ENCODE peak calls at places on chromosomes 4 and X, in six cellular contexts. S is GM12891, M is H1, N is K562, D is HepG2, F is GM12878. J is an unnamed sample.

GRCh38 chr4:44438687-44439086 is 9.9 kb downstream of the KCTD8 start:
- DNase-seq in S (no peak), M (no peak), N (no peak), D (no peak), F (no peak), J (no peak)

GRCh38 chrX:56068274-56068758 is 163.8 kb upstream of the KLF8 start:
- DNase-seq in S (no peak), M (no peak), N (no peak), D (no peak), F (no peak), J (no peak)

GRCh38 chr4:82491251-82491960 is 61.0 kb downstream of the ENOPH1 start:
- DNase-seq in S (no peak), M (no peak), N (no peak), D (no peak), F (no peak), J (no peak)

GRCh38 chr4:89324671-89325070 is 17.1 kb upstream of the GPRIN3 start:
- DNase-seq in S (no peak), M (no peak), N (no peak), D (no peak), F (peak), J (no peak)

GRCh38 chrX:103404225-103405008 is 28.1 kb downstream of the BEX3 start:
- DNase-seq in S (peak), M (peak), N (peak), D (peak), F (peak), J (no peak)

GRCh38 chrX:1215123-1215823 is 2.8 kb upstream of the CRLF2 start:
- DNase-seq in S (no peak), M (no peak), N (no peak), D (no peak), F (no peak), J (no peak)

GRCh38 chrX:9456250-9457074 is 8.4 kb upstream of the TBL1X start:
- DNase-seq in S (no peak), M (no peak), N (no peak), D (peak), F (no peak), J (no peak)

GRCh38 chr4:98546910-98547544 is 111.4 kb downstream of the TSPAN5 start:
- DNase-seq in S (no peak), M (no peak), N (no peak), D (no peak), F (no peak), J (no peak)

GRCh38 chr4:173264960-173265281 is 69.2 kb downstream of the HMGB2 start:
- DNase-seq in S (no peak), M (no peak), N (no peak), D (no peak), F (no peak), J (no peak)

GRCh38 chr4:7160439-7160838 is 31.9 kb upstream of the SORCS2 start:
- DNase-seq in S (no peak), M (no peak), N (no peak), D (no peak), F (no peak), J (no peak)

GRCh38 chrX:151680805-151681204 is 14.5 kb upstream of the PRRG3 start:
- DNase-seq in S (peak), M (peak), N (peak), D (peak), F (peak), J (no peak)

GRCh38 chrX:50648151-50648550 is 165.8 kb downstream of the SHROOM4 start:
- DNase-seq in S (no peak), M (no peak), N (no peak), D (no peak), F (no peak), J (no peak)

GRCh38 chr4:78749972-78750727 is 26.0 kb upstream of the BMP2K start:
- DNase-seq in S (no peak), M (no peak), N (no peak), D (no peak), F (peak), J (no peak)

GRCh38 chr4:41280010-41280409 is 23.3 kb downstream of the UCHL1 start:
- DNase-seq in S (no peak), M (no peak), N (no peak), D (no peak), F (no peak), J (no peak)

GRCh38 chrX:15739886-15740285 is 1.8 kb downstream of the CA5B start:
- DNase-seq in S (no peak), M (no peak), N (no peak), D (no peak), F (no peak), J (no peak)

GRCh38 chrX:15738686-15739016 is 581 bp downstream of the CA5B start:
- DNase-seq in S (no peak), M (no peak), N (no peak), D (no peak), F (no peak), J (no peak)

GRCh38 chrX:15737188-15737956 is 698 bp upstream of the CA5B start:
- DNase-seq in S (no peak), M (no peak), N (no peak), D (no peak), F (no peak), J (no peak)

DNA sequence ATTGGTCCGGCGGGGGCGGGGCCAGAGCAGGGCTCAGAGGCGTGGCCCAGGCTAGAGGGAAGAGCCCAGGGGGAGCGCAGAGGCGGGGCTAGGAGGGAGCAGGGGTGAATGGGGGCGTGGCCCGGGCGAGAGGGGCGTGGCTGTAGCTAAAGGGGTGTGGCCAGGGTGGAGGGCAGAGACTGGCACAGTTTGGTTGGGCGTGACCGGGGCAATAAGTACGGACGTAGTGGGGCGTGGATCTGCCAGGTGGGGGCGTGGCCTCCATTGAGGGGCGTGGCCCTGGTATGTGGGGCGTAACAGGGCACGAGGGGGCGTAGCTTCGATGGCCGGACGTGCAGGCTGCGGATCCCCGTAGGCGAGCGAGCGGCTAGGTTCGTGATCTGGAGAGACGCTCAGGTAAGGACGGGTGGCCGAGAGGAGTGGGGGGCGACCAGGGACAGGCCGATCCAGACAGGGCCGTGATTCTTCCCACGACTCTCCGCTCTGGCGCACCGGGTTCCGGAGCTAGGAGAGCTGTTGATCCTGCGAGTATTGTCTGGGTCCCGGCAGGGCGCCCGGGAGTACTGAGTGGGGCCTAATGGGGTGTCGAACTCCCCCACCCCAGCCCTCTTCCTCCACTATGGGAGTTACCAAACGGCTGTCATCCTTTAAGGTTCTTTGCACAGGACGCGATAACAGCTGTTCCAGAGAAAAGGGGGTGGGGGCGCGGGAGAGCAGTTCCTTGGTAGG is at the start of gene CA5B:
- DNase-seq in S (peak), M (peak), N (peak), D (no peak), F (peak), J (peak)
- TF ChIP-seq POLR2AphosphoS5 in S (no peak), M (peak), N (no peak), D (no peak), F (no peak), J (no peak)

GRCh38 chrX:40039887-40040286 is 57.9 kb downstream of the BCOR start:
- DNase-seq in S (no peak), M (no peak), N (no peak), D (no peak), F (no peak), J (no peak)

GRCh38 chrX:40041915-40042314 is 55.8 kb downstream of the BCOR start:
- DNase-seq in S (no peak), M (no peak), N (no peak), D (no peak), F (no peak), J (no peak)

GRCh38 chrX:40037367-40037766 is 60.4 kb downstream of the BCOR start:
- DNase-seq in S (no peak), M (no peak), N (no peak), D (no peak), F (no peak), J (no peak)

GRCh38 chrX:40035726-40036125 is 62.0 kb downstream of the BCOR start:
- DNase-seq in S (no peak), M (no peak), N (no peak), D (peak), F (no peak), J (no peak)

DNA sequence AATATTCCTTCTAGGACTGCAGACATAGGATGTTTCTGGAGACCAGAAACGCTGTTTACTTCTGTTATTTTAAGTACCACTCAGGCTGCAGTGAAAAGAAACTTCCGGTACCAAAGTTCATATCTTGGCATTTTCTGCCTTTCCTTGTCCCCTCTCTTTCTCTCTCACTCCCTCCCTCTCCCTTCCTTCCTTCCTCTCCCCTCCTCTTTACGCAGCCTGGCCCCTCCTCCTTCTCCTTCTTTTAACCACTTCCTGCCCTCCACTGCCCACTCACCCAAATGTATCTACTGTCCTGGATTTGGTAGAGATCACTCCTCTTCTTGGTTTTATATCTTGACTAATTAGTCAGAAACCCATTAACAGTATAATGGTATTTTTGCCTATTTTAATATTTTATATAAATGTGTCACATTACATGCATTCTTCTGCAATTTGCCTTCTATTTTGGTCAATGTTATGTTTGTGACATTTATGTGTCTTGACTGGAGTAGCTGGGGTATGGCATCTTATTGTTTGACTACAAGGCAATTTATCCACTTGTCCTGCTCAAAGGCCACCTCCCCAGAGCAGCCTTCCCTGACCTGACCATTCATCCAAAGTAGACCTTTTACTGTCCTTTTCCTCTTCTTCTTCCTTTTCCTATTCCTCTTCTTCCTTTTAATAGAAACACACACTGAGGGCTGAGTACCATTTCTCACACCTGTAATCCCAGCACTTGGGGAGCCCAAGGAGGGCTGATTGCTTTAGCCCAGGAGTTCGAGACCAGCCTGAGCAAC is 56.9 kb downstream of the BCOR start:
- DNase-seq in S (no peak), M (no peak), N (peak), D (no peak), F (no peak), J (no peak)
- TF ChIP-seq POLR2A in S (no peak), M (no peak), N (no peak), D (no peak), F (no peak), J (no peak)

DNA sequence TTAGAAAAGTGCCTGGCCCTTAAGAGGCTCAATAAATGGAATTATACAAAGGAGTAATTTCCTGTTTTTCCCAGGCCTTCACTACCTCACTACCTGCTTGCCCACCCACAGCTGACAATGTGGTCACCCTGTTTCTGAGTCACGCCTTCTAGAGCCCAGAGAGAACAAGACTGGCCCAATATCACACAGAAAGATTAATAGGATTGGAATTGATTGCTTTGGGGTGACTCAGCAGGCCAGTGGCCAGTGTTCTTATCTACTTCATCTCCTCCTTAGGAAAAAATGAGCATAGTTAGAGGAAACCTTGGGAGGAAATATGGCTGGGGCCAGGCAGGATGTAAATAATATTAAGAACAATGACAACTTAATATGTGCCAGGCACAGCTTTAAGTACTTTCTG is 4.5 kb upstream of the FGF16 start:
- DNase-seq in S (no peak), M (no peak), N (no peak), D (peak), F (no peak), J (no peak)
- TF ChIP-seq TAF1 in S (no peak), M (no peak), N (no peak), D (no peak), F (no peak), J (no peak)

DNA sequence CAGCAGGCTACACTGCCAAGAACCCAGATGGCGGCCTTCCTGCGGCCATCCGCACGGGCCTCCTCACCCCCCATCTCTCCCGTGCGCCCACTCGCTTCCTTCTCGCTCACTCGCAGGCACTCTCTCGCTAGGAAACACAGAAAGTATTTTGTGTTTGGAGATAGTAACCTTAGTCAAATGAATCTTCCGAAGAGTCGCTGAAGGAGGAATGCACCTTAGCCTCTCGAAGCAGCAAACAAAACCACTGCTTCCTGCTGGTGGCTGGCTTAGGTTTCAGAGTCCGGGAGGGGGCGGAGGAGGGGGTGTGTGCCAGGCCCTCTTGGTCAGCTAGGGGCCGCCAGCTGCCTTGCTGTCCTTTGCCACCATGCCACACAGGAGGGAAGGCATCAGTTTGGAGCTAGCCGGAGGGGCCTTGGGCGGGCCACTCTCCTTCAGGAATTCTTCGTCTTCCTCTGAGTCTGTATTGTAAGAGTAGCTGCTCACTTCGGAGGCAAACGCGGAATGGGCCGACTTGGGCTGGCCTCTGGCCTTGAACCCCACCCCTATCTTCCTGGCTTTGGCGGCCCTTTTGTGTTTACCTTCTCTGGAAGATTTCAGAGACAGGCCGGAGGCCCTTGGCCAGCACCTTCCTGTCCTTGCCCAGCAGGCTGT is 73.2 kb upstream of the UCP1 start:
- DNase-seq in S (no peak), M (no peak), N (no peak), D (peak), F (no peak), J (no peak)
- TF ChIP-seq POLR2AphosphoS5 in S (no peak), M (no peak), N (no peak), D (peak), F (no peak), J (no peak)

GRCh38 chrX:71543316-71543715 is 10.4 kb downstream of the OGT start:
- DNase-seq in S (no peak), M (no peak), N (no peak), D (no peak), F (no peak), J (no peak)
- TF ChIP-seq POLR2A in S (no peak), M (no peak), N (no peak), D (no peak), F (no peak), J (no peak)

DNA sequence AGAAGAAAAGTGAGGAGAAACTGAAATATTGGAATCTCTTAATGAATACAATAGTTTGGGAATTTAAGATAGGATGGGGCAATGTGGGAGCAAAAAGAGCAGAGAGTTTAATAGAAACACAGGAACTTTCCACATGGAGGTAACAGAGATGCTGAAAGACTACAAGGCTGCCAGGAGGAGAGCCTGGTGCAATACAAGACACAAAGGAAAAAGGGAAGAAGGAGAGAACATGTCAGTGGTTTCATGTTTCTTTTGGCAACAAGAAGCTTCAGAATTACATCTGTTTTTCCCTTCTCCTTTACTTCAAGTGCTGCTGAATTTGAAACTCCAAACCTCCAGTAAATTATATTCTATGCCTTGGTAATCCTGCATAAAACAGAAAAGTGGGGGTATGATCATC is 474.3 kb downstream of the FAT4 start:
- DNase-seq in S (no peak), M (no peak), N (no peak), D (no peak), F (no peak), J (no peak)
- TF ChIP-seq TAF1 in S (no peak), M (no peak), N (no peak), D (no peak), F (no peak), J (no peak)

GRCh38 chr4:1728061-1728980 is 7.0 kb downstream of the TACC3 start:
- DNase-seq in S (no peak), M (no peak), N (no peak), D (no peak), F (no peak), J (no peak)

GRCh38 chr4:1727117-1728031 is 6.1 kb downstream of the TACC3 start:
- DNase-seq in S (no peak), M (no peak), N (no peak), D (no peak), F (no peak), J (no peak)

GRCh38 chr4:1723131-1723801 is 1.9 kb downstream of the TACC3 start:
- DNase-seq in S (no peak), M (no peak), N (no peak), D (no peak), F (no peak), J (no peak)

GRCh38 chr4:1725521-1725920 is 4.2 kb downstream of the TACC3 start:
- DNase-seq in S (no peak), M (no peak), N (no peak), D (no peak), F (no peak), J (no peak)

GRCh38 chr4:1726146-1726934 is 5.0 kb downstream of the TACC3 start:
- DNase-seq in S (peak), M (peak), N (peak), D (peak), F (peak), J (peak)
- TF ChIP-seq POLR2AphosphoS5 in S (no peak), M (no peak), N (no peak), D (no peak), F (no peak), J (no peak)

DNA sequence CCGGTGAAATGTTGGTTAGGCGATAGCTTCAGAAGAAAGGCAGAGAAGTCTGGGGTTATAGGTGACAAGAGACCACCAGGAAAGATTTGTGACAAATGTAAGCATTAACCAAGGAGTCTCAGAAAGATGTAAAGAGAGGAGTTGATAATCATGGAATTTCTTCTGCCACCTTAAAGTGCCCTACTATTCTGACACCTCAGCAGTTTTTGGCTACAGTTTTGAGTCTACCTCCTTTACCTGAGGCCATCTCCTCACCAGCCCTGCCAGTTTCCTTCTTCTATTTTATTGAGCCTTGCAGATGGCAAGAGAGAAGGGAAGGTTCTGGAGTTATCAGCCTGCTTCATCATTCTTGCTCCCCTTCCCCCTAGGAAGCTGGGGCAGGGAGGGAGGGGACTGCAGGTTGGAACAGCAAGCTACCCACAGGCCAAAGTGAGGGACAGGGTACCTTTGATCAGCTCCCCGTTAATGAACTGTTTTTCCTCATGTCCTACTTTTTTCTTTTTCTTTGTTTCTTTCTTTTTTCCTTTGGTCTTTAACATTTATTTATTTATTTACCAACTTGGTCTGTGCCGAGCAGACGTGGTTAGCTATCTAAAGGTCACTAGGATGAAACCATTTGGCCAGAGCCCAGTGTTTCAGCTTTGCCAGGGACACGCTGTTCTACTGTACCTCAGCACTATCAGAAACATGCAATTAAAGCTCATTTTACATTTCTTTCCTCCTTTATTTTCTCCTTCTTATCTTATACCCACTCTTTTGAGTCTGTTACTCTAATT is 438.7 kb upstream of the AR start:
- DNase-seq in S (no peak), M (no peak), N (no peak), D (no peak), F (no peak), J (no peak)
- TF ChIP-seq POLR2A in S (no peak), M (no peak), N (no peak), D (no peak), F (no peak), J (no peak)

GRCh38 chr4:146437778-146438177 is 84.0 kb downstream of the SLC10A7 start:
- DNase-seq in S (no peak), M (no peak), N (no peak), D (no peak), F (no peak), J (no peak)
- TF ChIP-seq TAF1 in S (no peak), M (no peak), N (no peak), D (no peak), F (no peak), J (no peak)